ENCODE peak calls at places on chromosomes 7 and 10, in eight cellular contexts. U is AG04450, R is fibroblast of pulmonary artery, D is ovary, L is astrocyte of the spinal cord, K is psoas muscle, I is astrocyte, J is upper lobe of right lung. O is an unnamed sample.
A peak's percentile ranks its signal among the peaks of the same experiment; 100 is the strongest.

GRCh38 chr10:112811741-112812551 is 138.1 kb upstream of the TCF7L2 start:
- DNase-seq in U (peak; percentile 80), R (peak; percentile 88), D (no peak), L (peak; percentile 94), K (no peak), I (peak; percentile 97), J (peak; percentile 81), O (peak; percentile 91)

GRCh38 chr7:22651534-22652243 is 75.3 kb upstream of the IL6 start:
- DNase-seq in U (no peak), R (peak; percentile 87), D (no peak), L (peak; percentile 84), K (no peak), I (peak; percentile 77), J (no peak), O (peak; percentile 78)

GRCh38 chr10:58570979-58571378 is 58.3 kb downstream of the BICC1 start:
- DNase-seq in U (no peak), R (no peak), D (no peak), L (no peak), K (no peak), I (no peak), J (no peak), O (no peak)

GRCh38 chr10:132937861-132938260 is 4.5 kb downstream of the CFAP46 start:
- DNase-seq in U (no peak), R (no peak), D (no peak), L (no peak), K (no peak), I (no peak), J (peak; percentile 57), O (no peak)

GRCh38 chr7:158676898-158677297 is 27.7 kb downstream of the NCAPG2 start:
- DNase-seq in U (no peak), R (no peak), D (no peak), L (no peak), K (no peak), I (no peak), J (no peak), O (peak; percentile 15)

GRCh38 chr7:117110480-117111315 is 157.4 kb downstream of the ST7 start:
- DNase-seq in U (no peak), R (no peak), D (no peak), L (no peak), K (no peak), I (no peak), J (no peak), O (no peak)

GRCh38 chr10:31927597-31928530 is 767 bp downstream of the ARHGAP12 start:
- DNase-seq in U (no peak), R (peak; percentile 46), D (peak; percentile 45), L (peak; percentile 71), K (peak; percentile 48), I (peak; percentile 43), J (peak; percentile 81), O (peak; percentile 55)

GRCh38 chr7:114786455-114786854 is 135.4 kb upstream of the MDFIC start:
- DNase-seq in U (no peak), R (no peak), D (no peak), L (no peak), K (no peak), I (no peak), J (no peak), O (no peak)

GRCh38 chr7:95099101-95099500 is 191.7 kb downstream of the PPP1R9A start:
- DNase-seq in U (no peak), R (no peak), D (no peak), L (no peak), K (no peak), I (no peak), J (no peak), O (no peak)

DNA sequence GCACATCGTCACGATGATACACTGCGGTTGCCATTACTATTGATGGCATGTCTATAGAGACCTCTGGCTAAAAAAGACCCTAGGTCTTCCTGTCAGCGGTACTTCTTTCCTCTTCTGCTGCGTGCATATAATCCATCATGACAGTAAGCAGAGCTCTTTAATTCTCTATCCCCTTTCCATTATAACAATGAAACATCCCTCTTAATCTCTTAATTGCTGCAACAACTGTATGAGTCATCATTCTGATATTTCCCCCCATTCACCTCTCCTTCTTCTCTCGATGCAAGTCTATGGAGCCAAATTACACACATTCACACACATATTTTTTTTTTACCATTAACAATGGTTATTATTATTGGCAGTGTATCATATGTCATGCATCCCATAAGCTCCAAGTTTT is 45.2 kb upstream of the AKR1E2 start:
- DNase-seq in U (no peak), R (peak; percentile 88), D (no peak), L (peak; percentile 28), K (no peak), I (peak; percentile 72), J (no peak), O (peak; percentile 82)
- H3K4me3 ChIP-seq in U (no peak overlapping the region), R (no peak overlapping the region), D (no peak overlapping the region), L (no peak overlapping the region), K (no peak overlapping the region), I (no peak overlapping the region), J (no peak overlapping the region), O (peak overlapping the region; percentile 22)

GRCh38 chr7:65475734-65476319 is 102.2 kb downstream of the ZNF92 start:
- DNase-seq in U (no peak), R (no peak), D (no peak), L (no peak), K (no peak), I (peak; percentile 36), J (no peak), O (no peak)

GRCh38 chr7:65475040-65475726 is 101.5 kb downstream of the ZNF92 start:
- DNase-seq in U (no peak), R (no peak), D (no peak), L (no peak), K (no peak), I (no peak), J (no peak), O (no peak)

GRCh38 chr7:65471587-65471986 is 97.9 kb downstream of the ZNF92 start:
- DNase-seq in U (no peak), R (no peak), D (no peak), L (no peak), K (no peak), I (no peak), J (no peak), O (no peak)

GRCh38 chr7:65477326-65477725 is 103.7 kb downstream of the ZNF92 start:
- DNase-seq in U (no peak), R (no peak), D (no peak), L (no peak), K (no peak), I (no peak), J (no peak), O (peak; percentile 28)
- TF ChIP-seq CTCF in U (peak; percentile 9), R (no peak), D (no peak), L (peak; percentile 30), K (no peak), I (no peak), J (peak; percentile 13), O (peak; percentile 31)

DNA sequence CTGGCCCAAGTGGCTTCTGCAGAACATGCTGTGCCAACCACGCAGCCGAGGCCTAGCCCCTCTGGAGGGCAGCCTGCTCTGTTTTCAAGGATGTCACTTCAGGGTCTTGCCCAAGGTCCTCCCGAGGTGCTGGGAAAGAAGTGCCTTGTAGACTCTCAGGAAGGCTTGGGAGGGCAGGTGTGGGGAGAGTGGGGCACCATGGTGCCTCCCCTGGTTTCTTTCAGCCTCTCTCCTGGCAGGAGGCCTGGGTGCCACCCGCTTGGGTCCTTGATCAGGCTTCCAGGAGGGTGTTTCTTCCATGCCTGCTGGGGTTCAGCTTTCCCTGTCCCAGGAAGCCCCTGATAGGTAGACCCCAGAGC is 124.5 kb downstream of the NEURL1 start:
- DNase-seq in U (no peak), R (no peak), D (no peak), L (no peak), K (no peak), I (no peak), J (no peak), O (no peak)
- H3K4me3 ChIP-seq in U (no peak overlapping the region), R (no peak overlapping the region), D (no peak overlapping the region), L (no peak overlapping the region), K (no peak overlapping the region), I (no peak overlapping the region), J (no peak overlapping the region), O (no peak overlapping the region)

GRCh38 chr7:112337892-112338291 is 112.4 kb upstream of the IFRD1 start:
- DNase-seq in U (no peak), R (no peak), D (no peak), L (no peak), K (no peak), I (no peak), J (no peak), O (no peak)
- TF ChIP-seq CTCF in U (no peak), R (no peak), D (no peak), L (no peak), K (no peak), I (no peak), J (no peak), O (no peak)

GRCh38 chr7:138244606-138245005 is 168.3 kb downstream of the AKR1D1 start:
- DNase-seq in U (no peak), R (no peak), D (no peak), L (no peak), K (no peak), I (no peak), J (no peak), O (no peak)
- H3K4me3 ChIP-seq in U (no peak overlapping the region), R (no peak overlapping the region), D (no peak overlapping the region), L (no peak overlapping the region), K (no peak overlapping the region), I (no peak overlapping the region), J (no peak overlapping the region), O (no peak overlapping the region)

GRCh38 chr10:116069856-116070255 is 203.2 kb downstream of the GFRA1 start:
- DNase-seq in U (no peak), R (no peak), D (peak; percentile 28), L (no peak), K (no peak), I (no peak), J (no peak), O (no peak)
- TF ChIP-seq CTCF in U (no peak), R (no peak), D (no peak), L (no peak), K (no peak), I (no peak), J (no peak), O (no peak)

GRCh38 chr7:45088821-45089313 is at the start of gene NACAD:
- DNase-seq in U (no peak), R (no peak), D (peak; percentile 77), L (peak; percentile 49), K (peak; percentile 48), I (peak; percentile 19), J (peak; percentile 68), O (no peak)

GRCh38 chr7:45088146-45088701 is 545 bp downstream of the NACAD start:
- DNase-seq in U (no peak), R (no peak), D (no peak), L (no peak), K (no peak), I (no peak), J (peak; percentile 61), O (no peak)

GRCh38 chr7:45092100-45092930 is 3.5 kb upstream of the NACAD start:
- DNase-seq in U (no peak), R (no peak), D (no peak), L (no peak), K (no peak), I (no peak), J (no peak), O (no peak)

GRCh38 chr7:45089314-45089891 is 634 bp upstream of the NACAD start:
- DNase-seq in U (no peak), R (peak; percentile 43), D (peak; percentile 74), L (peak; percentile 49), K (peak; percentile 55), I (peak; percentile 29), J (peak; percentile 74), O (peak; percentile 45)

GRCh38 chr7:45092931-45093235 is 4.1 kb upstream of the NACAD start:
- DNase-seq in U (no peak), R (no peak), D (no peak), L (no peak), K (no peak), I (no peak), J (no peak), O (no peak)
- H3K4me3 ChIP-seq in U (no peak overlapping the region), R (no peak overlapping the region), D (no peak overlapping the region), L (no peak overlapping the region), K (no peak overlapping the region), I (no peak overlapping the region), J (no peak overlapping the region), O (no peak overlapping the region)